ENCODE peak calls at places on chromosomes 2 and 18, in ten cellular contexts. M, X, I, P, N, Q, K, O, U and C are unnamed samples.

GRCh38 chr2:118686364-118686763 is 161.1 kb downstream of the EN1 start:
- DNase-seq in M (no peak), X (no peak), I (no peak), P (no peak), N (no peak), Q (no peak), K (no peak), O (no peak), U (no peak), C (no peak)

GRCh38 chr18:6203791-6204190 is 210.9 kb downstream of the L3MBTL4 start:
- DNase-seq in M (no peak), X (no peak), I (no peak), P (no peak), N (no peak), Q (no peak), K (no peak), O (no peak), U (no peak), C (peak; percentile 15)

GRCh38 chr2:143193121-143193520 is 63.9 kb downstream of the ARHGAP15 start:
- DNase-seq in M (no peak), X (no peak), I (no peak), P (no peak), N (no peak), Q (no peak), K (no peak), O (peak; percentile 60), U (no peak), C (no peak)

GRCh38 chr2:205527801-205528200 is 154.5 kb upstream of the NRP2 start:
- DNase-seq in M (no peak), X (no peak), I (no peak), P (no peak), N (no peak), Q (no peak), K (no peak), O (no peak), U (no peak), C (no peak)

GRCh38 chr2:229282758-229283546 is 11.9 kb upstream of the PID1 start:
- DNase-seq in M (no peak), X (no peak), I (no peak), P (no peak), N (peak; percentile 52), Q (no peak), K (no peak), O (no peak), U (peak; percentile 63), C (peak; percentile 35)

GRCh38 chr2:209472871-209473270 is 49.0 kb downstream of the MAP2 start:
- DNase-seq in M (no peak), X (no peak), I (no peak), P (no peak), N (no peak), Q (no peak), K (no peak), O (no peak), U (no peak), C (no peak)

GRCh38 chr2:111194835-111195621 is 74.3 kb downstream of the BCL2L11 start:
- DNase-seq in M (no peak), X (no peak), I (no peak), P (no peak), N (no peak), Q (peak; percentile 39), K (no peak), O (peak; percentile 55), U (no peak), C (no peak)

GRCh38 chr2:152395132-152396024 is 60.4 kb downstream of the FMNL2 start:
- DNase-seq in M (no peak), X (no peak), I (no peak), P (peak; percentile 19), N (no peak), Q (no peak), K (no peak), O (no peak), U (no peak), C (no peak)

GRCh38 chr2:165161510-165161909 is 42.3 kb downstream of the SCN3A start:
- DNase-seq in M (no peak), X (no peak), I (no peak), P (no peak), N (no peak), Q (no peak), K (no peak), O (no peak), U (no peak), C (no peak)

GRCh38 chr2:67600472-67600871 is 203.3 kb downstream of the ETAA1 start:
- DNase-seq in M (no peak), X (no peak), I (no peak), P (no peak), N (no peak), Q (no peak), K (peak; percentile 89), O (peak; percentile 84), U (no peak), C (no peak)

GRCh38 chr2:58834404-58834803 is 593.3 kb upstream of the FANCL start:
- DNase-seq in M (no peak), X (no peak), I (no peak), P (no peak), N (no peak), Q (peak; percentile 4), K (peak; percentile 64), O (peak; percentile 87), U (no peak), C (no peak)

GRCh38 chr18:3245853-3246635 is 1.6 kb upstream of the MYL12A start:
- DNase-seq in M (peak; percentile 63), X (peak; percentile 94), I (peak; percentile 90), P (peak; percentile 89), N (peak; percentile 91), Q (peak; percentile 81), K (peak; percentile 92), O (peak; percentile 94), U (peak; percentile 96), C (peak; percentile 93)

GRCh38 chr18:31486165-31486564 is 11.8 kb upstream of the DSG2 start:
- DNase-seq in M (no peak), X (no peak), I (no peak), P (no peak), N (peak; percentile 54), Q (no peak), K (no peak), O (no peak), U (no peak), C (no peak)

DNA sequence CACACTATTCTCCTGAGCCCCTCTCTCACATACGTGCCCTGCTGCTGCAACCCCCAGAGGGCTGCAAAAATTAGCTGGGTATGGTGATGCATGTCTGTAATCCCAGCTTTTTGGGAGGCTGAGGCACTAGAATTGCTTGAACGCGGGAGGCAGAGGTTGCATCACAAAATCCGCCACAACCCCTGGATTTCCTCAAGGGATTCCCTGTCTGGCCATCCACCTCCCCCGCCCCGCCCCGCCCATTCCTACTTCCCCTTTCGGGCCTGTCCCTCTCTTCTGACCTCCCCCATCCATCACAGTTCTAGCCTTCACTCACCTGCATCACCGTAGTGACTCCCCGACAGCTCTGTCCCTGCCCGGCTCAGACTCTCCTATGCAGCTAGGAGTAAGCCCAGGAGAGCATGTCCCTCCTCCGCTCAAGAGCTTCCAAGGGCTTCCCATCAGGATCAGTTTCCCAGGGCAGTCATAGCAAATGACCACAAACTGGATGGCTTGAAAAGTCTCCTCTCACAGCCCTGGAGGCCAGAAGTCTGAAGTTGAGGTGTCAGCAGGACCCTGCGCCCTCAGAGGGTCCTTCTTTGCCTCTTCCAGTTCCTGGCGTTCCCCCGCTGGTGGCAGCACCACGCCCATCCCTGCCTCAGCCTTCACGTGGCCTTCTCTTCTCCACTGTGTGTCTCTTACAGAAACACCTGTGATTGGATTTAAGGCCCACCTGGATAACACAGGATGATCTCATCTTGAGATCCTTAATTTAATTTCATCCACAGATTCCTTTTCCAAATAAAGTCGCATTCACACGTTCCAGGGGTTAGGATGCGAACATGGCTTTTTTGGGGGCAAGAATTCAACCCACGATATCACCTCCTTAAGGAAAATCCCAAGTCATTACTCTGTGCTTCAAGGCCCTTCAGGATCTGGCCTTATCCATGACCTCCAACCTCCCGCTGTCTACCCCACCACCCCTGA is 58.5 kb downstream of the HS1BP3 start:
- DNase-seq in M (no peak), X (peak; percentile 71), I (no peak), P (no peak), N (peak; percentile 40), Q (peak; percentile 67), K (peak; percentile 67), O (peak; percentile 77), U (peak; percentile 36), C (peak; percentile 8)
- H3K27ac ChIP-seq in M (no peak overlapping the region), X (peak overlapping the region; percentile 87), I (no peak overlapping the region), P (no peak overlapping the region), N (no peak overlapping the region), Q (peak overlapping the region; percentile 93), K (no peak overlapping the region), O (no peak overlapping the region), U (peak overlapping the region; percentile 85), C (no peak overlapping the region)

DNA sequence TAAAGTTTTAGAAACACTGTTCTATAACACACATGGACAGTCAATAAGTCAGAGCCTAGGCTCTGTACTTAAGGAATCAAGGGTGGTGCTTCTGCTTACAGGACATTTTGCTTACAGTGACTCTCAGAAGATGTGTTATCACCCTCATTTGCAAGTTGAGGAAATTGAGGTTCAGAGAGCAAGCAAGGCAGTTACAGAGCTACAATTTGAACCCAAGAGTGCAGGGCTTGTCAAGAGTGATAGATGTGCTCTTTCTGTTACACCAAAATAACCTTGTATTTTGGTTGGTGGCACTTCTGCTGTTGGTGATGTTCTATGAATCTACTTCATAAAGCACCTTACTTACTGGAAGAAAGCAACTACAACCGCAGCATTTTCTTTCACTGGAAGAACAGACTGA is 170.2 kb downstream of the THADA start:
- DNase-seq in M (no peak), X (no peak), I (no peak), P (no peak), N (no peak), Q (no peak), K (no peak), O (no peak), U (no peak), C (no peak)
- H3K27ac ChIP-seq in M (no peak overlapping the region), X (no peak overlapping the region), I (peak overlapping the region; percentile 88), P (no peak overlapping the region), N (no peak overlapping the region), Q (peak overlapping the region; percentile 83), K (no peak overlapping the region), O (no peak overlapping the region), U (no peak overlapping the region), C (peak overlapping the region; percentile 79)

DNA sequence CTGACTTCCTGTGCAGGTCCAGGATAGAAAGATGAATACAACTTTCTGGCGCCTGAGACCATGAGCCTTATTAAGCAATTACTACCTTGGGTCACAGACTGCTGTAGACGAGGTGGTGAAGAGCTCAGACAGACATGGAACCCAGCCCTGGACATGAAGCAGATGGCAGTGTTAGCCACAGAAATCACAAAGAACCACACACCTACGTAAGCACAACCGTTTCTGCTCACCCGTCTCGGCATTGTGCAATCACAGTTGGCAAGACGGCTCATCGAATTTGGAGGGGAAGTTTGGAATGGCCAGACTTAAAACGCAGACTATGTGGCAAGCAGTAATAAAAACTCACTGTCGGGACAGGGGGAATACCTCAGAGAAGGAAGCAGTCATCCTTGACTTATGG is 24.3 kb upstream of the ASPRV1 start:
- DNase-seq in M (no peak), X (peak; percentile 73), I (no peak), P (peak; percentile 21), N (no peak), Q (no peak), K (no peak), O (no peak), U (peak; percentile 84), C (no peak)
- H3K27ac ChIP-seq in M (no peak overlapping the region), X (no peak overlapping the region), I (no peak overlapping the region), P (no peak overlapping the region), N (no peak overlapping the region), Q (no peak overlapping the region), K (no peak overlapping the region), O (no peak overlapping the region), U (peak overlapping the region; percentile 71), C (peak overlapping the region; percentile 18)

DNA sequence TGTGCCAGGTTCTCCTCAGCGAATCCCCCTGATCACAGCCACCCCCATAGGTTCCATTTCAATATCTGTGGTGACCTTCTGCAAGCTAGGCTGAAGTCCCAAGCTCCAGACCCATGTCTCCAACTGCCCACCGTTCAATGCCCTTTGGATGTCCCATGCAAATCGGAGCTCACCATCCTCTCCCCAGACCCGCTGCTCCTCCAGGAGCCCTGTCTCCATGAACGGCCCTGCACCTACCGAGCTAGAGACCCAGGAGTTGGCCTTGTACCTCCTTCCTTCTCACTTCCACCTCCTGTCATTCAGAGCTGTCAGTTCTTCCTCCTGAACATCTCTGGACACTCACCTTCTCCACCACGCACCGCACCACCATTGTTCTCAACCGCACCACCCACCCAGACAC is 1.0 kb upstream of the FAHD2A start:
- DNase-seq in M (no peak), X (no peak), I (no peak), P (no peak), N (no peak), Q (no peak), K (no peak), O (no peak), U (no peak), C (no peak)
- H3K27ac ChIP-seq in M (no peak overlapping the region), X (no peak overlapping the region), I (no peak overlapping the region), P (peak overlapping the region; percentile 83), N (no peak overlapping the region), Q (no peak overlapping the region), K (no peak overlapping the region), O (no peak overlapping the region), U (no peak overlapping the region), C (peak overlapping the region; percentile 85)